ENCODE peak calls at places on chromosomes 11 and 22, in five cellular contexts. One of them, this sample, is unnamed.

GRCh38 chr11:17760102-17761029 is 25.8 kb downstream of the KCNC1 start:
- DNase-seq in kidney epithelial cell: no peak
- DNase-seq in A549: peak
- DNase-seq in GM23338: peak
- DNase-seq in naive thymus-derived CD4-positive, alpha-beta T cell: no peak
- DNase-seq in this sample: peak

GRCh38 chr11:115613986-115614625 is 109.9 kb upstream of the CADM1 start:
- DNase-seq in kidney epithelial cell: peak
- DNase-seq in A549: peak
- DNase-seq in GM23338: no peak
- DNase-seq in naive thymus-derived CD4-positive, alpha-beta T cell: no peak
- DNase-seq in this sample: no peak

GRCh38 chr11:64233913-64234839 is at the start of gene VEGFB:
- DNase-seq in kidney epithelial cell: no peak
- DNase-seq in A549: peak
- DNase-seq in GM23338: peak
- DNase-seq in naive thymus-derived CD4-positive, alpha-beta T cell: peak
- DNase-seq in this sample: no peak

GRCh38 chr11:131246589-131247164 is 123.7 kb upstream of the NTM start:
- DNase-seq in kidney epithelial cell: no peak
- DNase-seq in A549: peak
- DNase-seq in GM23338: peak
- DNase-seq in naive thymus-derived CD4-positive, alpha-beta T cell: no peak
- DNase-seq in this sample: no peak

GRCh38 chr22:50569896-50570535 is 7.3 kb upstream of the SYCE3 start:
- DNase-seq in kidney epithelial cell: peak
- DNase-seq in A549: no peak
- DNase-seq in GM23338: no peak
- DNase-seq in naive thymus-derived CD4-positive, alpha-beta T cell: no peak
- DNase-seq in this sample: no peak

GRCh38 chr11:132640952-132641351 is 891.3 kb downstream of the OPCML start:
- DNase-seq in kidney epithelial cell: no peak
- DNase-seq in A549: no peak
- DNase-seq in GM23338: no peak
- DNase-seq in naive thymus-derived CD4-positive, alpha-beta T cell: no peak
- DNase-seq in this sample: no peak

GRCh38 chr22:27990451-27990840 is 71.4 kb upstream of the PITPNB start:
- DNase-seq in kidney epithelial cell: no peak
- DNase-seq in A549: no peak
- DNase-seq in GM23338: no peak
- DNase-seq in naive thymus-derived CD4-positive, alpha-beta T cell: no peak
- DNase-seq in this sample: no peak

GRCh38 chr11:58525037-58525614 is 17.2 kb upstream of the OR5B21 start:
- DNase-seq in kidney epithelial cell: no peak
- DNase-seq in A549: no peak
- DNase-seq in GM23338: no peak
- DNase-seq in naive thymus-derived CD4-positive, alpha-beta T cell: no peak
- DNase-seq in this sample: peak

GRCh38 chr11:8501838-8502237 is 92.2 kb downstream of the STK33 start:
- DNase-seq in kidney epithelial cell: no peak
- DNase-seq in A549: no peak
- DNase-seq in GM23338: no peak
- DNase-seq in naive thymus-derived CD4-positive, alpha-beta T cell: no peak
- DNase-seq in this sample: no peak

GRCh38 chr11:76673164-76674142 is 2.9 kb upstream of the LRRC32 start:
- DNase-seq in kidney epithelial cell: no peak
- DNase-seq in A549: no peak
- DNase-seq in GM23338: no peak
- DNase-seq in naive thymus-derived CD4-positive, alpha-beta T cell: no peak
- DNase-seq in this sample: no peak

GRCh38 chr11:84686726-84687125 is 940.4 kb downstream of the DLG2 start:
- DNase-seq in kidney epithelial cell: no peak
- DNase-seq in A549: no peak
- DNase-seq in GM23338: peak
- DNase-seq in naive thymus-derived CD4-positive, alpha-beta T cell: no peak
- DNase-seq in this sample: no peak

GRCh38 chr22:47160781-47161520 is 398.5 kb downstream of the TBC1D22A start:
- DNase-seq in kidney epithelial cell: no peak
- DNase-seq in A549: no peak
- DNase-seq in GM23338: no peak
- DNase-seq in naive thymus-derived CD4-positive, alpha-beta T cell: no peak
- DNase-seq in this sample: no peak

GRCh38 chr11:114678125-114679036 is at the start of gene NXPE2:
- DNase-seq in kidney epithelial cell: peak
- DNase-seq in A549: peak
- DNase-seq in GM23338: no peak
- DNase-seq in naive thymus-derived CD4-positive, alpha-beta T cell: no peak
- DNase-seq in this sample: no peak

GRCh38 chr11:70541176-70541575 is 142.8 kb downstream of the CTTN start:
- DNase-seq in kidney epithelial cell: no peak
- DNase-seq in A549: no peak
- DNase-seq in GM23338: no peak
- DNase-seq in naive thymus-derived CD4-positive, alpha-beta T cell: no peak
- DNase-seq in this sample: no peak

GRCh38 chr11:126886636-126887035 is 113.9 kb downstream of the KIRREL3 start:
- DNase-seq in kidney epithelial cell: no peak
- DNase-seq in A549: no peak
- DNase-seq in GM23338: no peak
- DNase-seq in naive thymus-derived CD4-positive, alpha-beta T cell: no peak
- DNase-seq in this sample: no peak

GRCh38 chr11:96187779-96188624 is 155.0 kb downstream of the MAML2 start:
- DNase-seq in kidney epithelial cell: peak
- DNase-seq in A549: peak
- DNase-seq in GM23338: no peak
- DNase-seq in naive thymus-derived CD4-positive, alpha-beta T cell: no peak
- DNase-seq in this sample: no peak

GRCh38 chr11:2758751-2759150 is 59.0 kb upstream of the KCNQ1OT1 start:
- DNase-seq in kidney epithelial cell: no peak
- DNase-seq in A549: no peak
- DNase-seq in GM23338: no peak
- DNase-seq in naive thymus-derived CD4-positive, alpha-beta T cell: no peak
- DNase-seq in this sample: no peak

GRCh38 chr11:14458377-14458776 is 41.2 kb downstream of the COPB1 start:
- DNase-seq in kidney epithelial cell: no peak
- DNase-seq in A549: no peak
- DNase-seq in GM23338: no peak
- DNase-seq in naive thymus-derived CD4-positive, alpha-beta T cell: no peak
- DNase-seq in this sample: no peak

GRCh38 chr22:27399161-27399560 is 402.4 kb downstream of the MN1 start:
- DNase-seq in kidney epithelial cell: no peak
- DNase-seq in A549: no peak
- DNase-seq in GM23338: no peak
- DNase-seq in naive thymus-derived CD4-positive, alpha-beta T cell: no peak
- DNase-seq in this sample: no peak

GRCh38 chr22:27507066-27507715 is 294.4 kb downstream of the MN1 start:
- DNase-seq in kidney epithelial cell: no peak
- DNase-seq in A549: no peak
- DNase-seq in GM23338: no peak
- DNase-seq in naive thymus-derived CD4-positive, alpha-beta T cell: no peak
- DNase-seq in this sample: peak

GRCh38 chr11:68002943-68003845 is 703 bp downstream of the UNC93B1 start:
- DNase-seq in kidney epithelial cell: no peak
- DNase-seq in A549: peak
- DNase-seq in GM23338: peak
- DNase-seq in naive thymus-derived CD4-positive, alpha-beta T cell: peak
- DNase-seq in this sample: no peak

GRCh38 chr11:104127828-104128227 is 36.1 kb downstream of the PDGFD start:
- DNase-seq in kidney epithelial cell: no peak
- DNase-seq in A549: no peak
- DNase-seq in GM23338: no peak
- DNase-seq in naive thymus-derived CD4-positive, alpha-beta T cell: no peak
- DNase-seq in this sample: no peak

GRCh38 chr22:29706493-29706892 is 13.3 kb upstream of the CABP7 start:
- DNase-seq in kidney epithelial cell: no peak
- DNase-seq in A549: no peak
- DNase-seq in GM23338: peak
- DNase-seq in naive thymus-derived CD4-positive, alpha-beta T cell: no peak
- DNase-seq in this sample: no peak

GRCh38 chr11:13183826-13184196 is 93.8 kb upstream of the BMAL1 start:
- DNase-seq in kidney epithelial cell: no peak
- DNase-seq in A549: no peak
- DNase-seq in GM23338: no peak
- DNase-seq in naive thymus-derived CD4-positive, alpha-beta T cell: no peak
- DNase-seq in this sample: no peak

GRCh38 chr22:43946391-43946680 is 8.9 kb upstream of the SAMM50 start:
- DNase-seq in kidney epithelial cell: no peak
- DNase-seq in A549: peak
- DNase-seq in GM23338: no peak
- DNase-seq in naive thymus-derived CD4-positive, alpha-beta T cell: no peak
- DNase-seq in this sample: no peak

GRCh38 chr11:118304227-118304808 is at the start of gene CD3E:
- DNase-seq in kidney epithelial cell: no peak
- DNase-seq in A549: no peak
- DNase-seq in GM23338: no peak
- DNase-seq in naive thymus-derived CD4-positive, alpha-beta T cell: peak
- DNase-seq in this sample: no peak

GRCh38 chr11:112241486-112241885 is 15.3 kb downstream of the PTS start:
- DNase-seq in kidney epithelial cell: no peak
- DNase-seq in A549: no peak
- DNase-seq in GM23338: no peak
- DNase-seq in naive thymus-derived CD4-positive, alpha-beta T cell: no peak
- DNase-seq in this sample: no peak

GRCh38 chr11:23948831-23949230 is 548.0 kb upstream of the LUZP2 start:
- DNase-seq in kidney epithelial cell: no peak
- DNase-seq in A549: no peak
- DNase-seq in GM23338: no peak
- DNase-seq in naive thymus-derived CD4-positive, alpha-beta T cell: no peak
- DNase-seq in this sample: no peak

This sample was measured in dermis microvascular lymphatic vessel endothelial cell.